ENCODE peak calls at places on chromosome 11, in ten cellular contexts. One of them, this sample, is unnamed.

GRCh38 chr11:65426839-65427690 is 4.5 kb downstream of the NEAT1 start:
- DNase-seq in stimulated activated CD4-positive, alpha-beta T cell treated with anti-CD3 and anti-CD28 coated beads, Interleukin-4, amount 100 ng/mL, for 24 hours: peak
- DNase-seq in NCI-H2029: no peak
- DNase-seq in GM04503: peak
- DNase-seq in transverse colon: peak
- DNase-seq in activated CD4-positive, CD25-positive, alpha-beta regulatory T cell treated with anti-CD3 and anti-CD28 coated beads, Interleukin-2, amount 50 U/mL, for 72 hours: peak
- DNase-seq in activated T-cell treated with anti-CD3 and anti-CD28 coated beads, Interleukin-2, amount 50 U/mL, for 4 hours: peak
- DNase-seq in HTR-8/SVneo: no peak
- DNase-seq in ELF-1: peak
- DNase-seq in upper lobe of right lung: peak
- DNase-seq in this sample: peak

GRCh38 chr11:69934861-69935494 is 115.8 kb upstream of the FGF3 start:
- DNase-seq in upper lobe of right lung: peak
- DNase-seq in activated CD4-positive, CD25-positive, alpha-beta regulatory T cell treated with anti-CD3 and anti-CD28 coated beads, Interleukin-2, amount 50 U/mL, for 72 hours: no peak
- DNase-seq in HTR-8/SVneo: no peak
- DNase-seq in stimulated activated CD4-positive, alpha-beta T cell treated with anti-CD3 and anti-CD28 coated beads, Interleukin-4, amount 100 ng/mL, for 24 hours: no peak
- DNase-seq in GM04503: no peak
- DNase-seq in NCI-H2029: no peak
- DNase-seq in ELF-1: peak
- DNase-seq in transverse colon: no peak
- DNase-seq in activated T-cell treated with anti-CD3 and anti-CD28 coated beads, Interleukin-2, amount 50 U/mL, for 4 hours: no peak
- DNase-seq in this sample: no peak

GRCh38 chr11:61924016-61924360 is 6.6 kb upstream of the RAB3IL1 start:
- DNase-seq in upper lobe of right lung: no peak
- DNase-seq in activated T-cell treated with anti-CD3 and anti-CD28 coated beads, Interleukin-2, amount 50 U/mL, for 4 hours: no peak
- DNase-seq in GM04503: no peak
- DNase-seq in ELF-1: no peak
- DNase-seq in HTR-8/SVneo: no peak
- DNase-seq in stimulated activated CD4-positive, alpha-beta T cell treated with anti-CD3 and anti-CD28 coated beads, Interleukin-4, amount 100 ng/mL, for 24 hours: peak
- DNase-seq in activated CD4-positive, CD25-positive, alpha-beta regulatory T cell treated with anti-CD3 and anti-CD28 coated beads, Interleukin-2, amount 50 U/mL, for 72 hours: no peak
- DNase-seq in transverse colon: no peak
- DNase-seq in NCI-H2029: no peak
- DNase-seq in this sample: no peak

GRCh38 chr11:67577951-67578350 is 5.7 kb upstream of the GSTP1 start:
- DNase-seq in activated CD4-positive, CD25-positive, alpha-beta regulatory T cell treated with anti-CD3 and anti-CD28 coated beads, Interleukin-2, amount 50 U/mL, for 72 hours: no peak
- DNase-seq in activated T-cell treated with anti-CD3 and anti-CD28 coated beads, Interleukin-2, amount 50 U/mL, for 4 hours: no peak
- DNase-seq in upper lobe of right lung: no peak
- DNase-seq in NCI-H2029: no peak
- DNase-seq in stimulated activated CD4-positive, alpha-beta T cell treated with anti-CD3 and anti-CD28 coated beads, Interleukin-4, amount 100 ng/mL, for 24 hours: no peak
- DNase-seq in transverse colon: no peak
- DNase-seq in HTR-8/SVneo: no peak
- DNase-seq in ELF-1: no peak
- DNase-seq in GM04503: no peak
- DNase-seq in this sample: no peak

GRCh38 chr11:37552284-37552683 is 954.2 kb upstream of the RAG2 start:
- DNase-seq in GM04503: no peak
- DNase-seq in ELF-1: no peak
- DNase-seq in transverse colon: no peak
- DNase-seq in upper lobe of right lung: no peak
- DNase-seq in HTR-8/SVneo: no peak
- DNase-seq in activated T-cell treated with anti-CD3 and anti-CD28 coated beads, Interleukin-2, amount 50 U/mL, for 4 hours: no peak
- DNase-seq in stimulated activated CD4-positive, alpha-beta T cell treated with anti-CD3 and anti-CD28 coated beads, Interleukin-4, amount 100 ng/mL, for 24 hours: no peak
- DNase-seq in activated CD4-positive, CD25-positive, alpha-beta regulatory T cell treated with anti-CD3 and anti-CD28 coated beads, Interleukin-2, amount 50 U/mL, for 72 hours: no peak
- DNase-seq in NCI-H2029: no peak
- DNase-seq in this sample: no peak

GRCh38 chr11:108497317-108498045 is 703 bp downstream of the POGLUT3 start:
- DNase-seq in stimulated activated CD4-positive, alpha-beta T cell treated with anti-CD3 and anti-CD28 coated beads, Interleukin-4, amount 100 ng/mL, for 24 hours: peak
- DNase-seq in HTR-8/SVneo: peak
- DNase-seq in upper lobe of right lung: peak
- DNase-seq in activated T-cell treated with anti-CD3 and anti-CD28 coated beads, Interleukin-2, amount 50 U/mL, for 4 hours: peak
- DNase-seq in NCI-H2029: peak
- DNase-seq in ELF-1: peak
- DNase-seq in GM04503: peak
- DNase-seq in transverse colon: peak
- DNase-seq in activated CD4-positive, CD25-positive, alpha-beta regulatory T cell treated with anti-CD3 and anti-CD28 coated beads, Interleukin-2, amount 50 U/mL, for 72 hours: peak
- DNase-seq in this sample: peak

GRCh38 chr11:1655168-1656060 is 25.8 kb downstream of the KRTAP5-5 start:
- DNase-seq in GM04503: no peak
- DNase-seq in NCI-H2029: no peak
- DNase-seq in transverse colon: no peak
- DNase-seq in ELF-1: no peak
- DNase-seq in HTR-8/SVneo: no peak
- DNase-seq in activated T-cell treated with anti-CD3 and anti-CD28 coated beads, Interleukin-2, amount 50 U/mL, for 4 hours: no peak
- DNase-seq in upper lobe of right lung: peak
- DNase-seq in stimulated activated CD4-positive, alpha-beta T cell treated with anti-CD3 and anti-CD28 coated beads, Interleukin-4, amount 100 ng/mL, for 24 hours: no peak
- DNase-seq in activated CD4-positive, CD25-positive, alpha-beta regulatory T cell treated with anti-CD3 and anti-CD28 coated beads, Interleukin-2, amount 50 U/mL, for 72 hours: no peak
- DNase-seq in this sample: no peak

GRCh38 chr11:84212467-84213390 is 926.6 kb upstream of the CCDC90B start:
- DNase-seq in HTR-8/SVneo: no peak
- DNase-seq in NCI-H2029: no peak
- DNase-seq in GM04503: no peak
- DNase-seq in ELF-1: no peak
- DNase-seq in transverse colon: no peak
- DNase-seq in activated T-cell treated with anti-CD3 and anti-CD28 coated beads, Interleukin-2, amount 50 U/mL, for 4 hours: no peak
- DNase-seq in activated CD4-positive, CD25-positive, alpha-beta regulatory T cell treated with anti-CD3 and anti-CD28 coated beads, Interleukin-2, amount 50 U/mL, for 72 hours: no peak
- DNase-seq in upper lobe of right lung: no peak
- DNase-seq in stimulated activated CD4-positive, alpha-beta T cell treated with anti-CD3 and anti-CD28 coated beads, Interleukin-4, amount 100 ng/mL, for 24 hours: no peak
- DNase-seq in this sample: no peak

GRCh38 chr11:118068206-118068944 is 8.5 kb upstream of the TMPRSS4 start:
- DNase-seq in stimulated activated CD4-positive, alpha-beta T cell treated with anti-CD3 and anti-CD28 coated beads, Interleukin-4, amount 100 ng/mL, for 24 hours: no peak
- DNase-seq in ELF-1: peak
- DNase-seq in HTR-8/SVneo: no peak
- DNase-seq in NCI-H2029: no peak
- DNase-seq in activated CD4-positive, CD25-positive, alpha-beta regulatory T cell treated with anti-CD3 and anti-CD28 coated beads, Interleukin-2, amount 50 U/mL, for 72 hours: no peak
- DNase-seq in transverse colon: no peak
- DNase-seq in activated T-cell treated with anti-CD3 and anti-CD28 coated beads, Interleukin-2, amount 50 U/mL, for 4 hours: no peak
- DNase-seq in GM04503: no peak
- DNase-seq in upper lobe of right lung: no peak
- DNase-seq in this sample: no peak